ENCODE peak calls at places on chromosomes 3 and 15, in four cellular contexts. F, I, C and R are unnamed samples.

GRCh38 chr15:98144388-98144787 is 183.9 kb downstream of the ARRDC4 start:
- DNase-seq in F (no peak), I (no peak), C (no peak), R (no peak)

GRCh38 chr15:32979710-32980109 is 214.8 kb downstream of the FMN1 start:
- DNase-seq in F (peak), I (no peak), C (no peak), R (no peak)

GRCh38 chr3:33392703-33393125 is 47.5 kb downstream of the UBP1 start:
- DNase-seq in F (peak), I (peak), C (no peak), R (no peak)

GRCh38 chr15:44222478-44222877 is 27.4 kb upstream of the FRMD5 start:
- DNase-seq in F (no peak), I (no peak), C (no peak), R (no peak)

GRCh38 chr3:169945313-169945712 is 21.3 kb upstream of the SEC62 start:
- DNase-seq in F (peak), I (no peak), C (no peak), R (no peak)

GRCh38 chr3:178536271-178537079 is at the start of gene KCNMB2:
- DNase-seq in F (no peak), I (peak), C (no peak), R (no peak)

GRCh38 chr3:46883252-46884185 is 6.0 kb downstream of the PTH1R start:
- DNase-seq in F (no peak), I (peak), C (no peak), R (peak)

GRCh38 chr15:35557544-35557943 is 11.6 kb upstream of the DPH6 start:
- DNase-seq in F (peak), I (no peak), C (no peak), R (no peak)

GRCh38 chr3:57079221-57079831 is 18.9 kb downstream of the SPATA12 start:
- DNase-seq in F (no peak), I (peak), C (no peak), R (peak)

GRCh38 chr3:195869413-195870001 is 38.8 kb downstream of the TNK2 start:
- DNase-seq in F (no peak), I (no peak), C (no peak), R (no peak)

GRCh38 chr15:59553879-59554735 is 57.5 kb upstream of the GCNT3 start:
- DNase-seq in F (peak), I (no peak), C (no peak), R (no peak)

GRCh38 chr3:15801298-15801697 is 3.5 kb upstream of the ANKRD28 start:
- DNase-seq in F (no peak), I (no peak), C (no peak), R (no peak)

GRCh38 chr15:26391556-26392229 is 381.2 kb downstream of the GABRB3 start:
- DNase-seq in F (no peak), I (no peak), C (no peak), R (no peak)

GRCh38 chr3:29532473-29532872 is 251.6 kb downstream of the RBMS3 start:
- DNase-seq in F (no peak), I (no peak), C (no peak), R (no peak)

GRCh38 chr3:159669753-159670152 is 318.9 kb upstream of the IL12A start:
- DNase-seq in F (no peak), I (no peak), C (no peak), R (no peak)

GRCh38 chr3:125140011-125140813 is 72.3 kb downstream of the SLC12A8 start:
- DNase-seq in F (peak), I (no peak), C (no peak), R (no peak)

GRCh38 chr15:58952751-58953150 is 19.3 kb upstream of the SLTM start:
- DNase-seq in F (peak), I (no peak), C (no peak), R (no peak)

GRCh38 chr15:68730491-68731317 is 90.0 kb downstream of the ANP32A start:
- DNase-seq in F (peak), I (no peak), C (no peak), R (peak)

GRCh38 chr15:85541744-85542143 is 161.3 kb downstream of the AKAP13 start:
- DNase-seq in F (no peak), I (no peak), C (no peak), R (no peak)

GRCh38 chr3:43838877-43839276 is 148.1 kb downstream of the ABHD5 start:
- DNase-seq in F (no peak), I (no peak), C (no peak), R (no peak)

GRCh38 chr3:151918253-151919029 is 45.0 kb downstream of the SUCNR1 start:
- DNase-seq in F (peak), I (no peak), C (no peak), R (no peak)

GRCh38 chr15:101201411-101202174 is 50.3 kb downstream of the CHSY1 start:
- DNase-seq in F (peak), I (peak), C (no peak), R (no peak)

GRCh38 chr3:12178091-12178820 is 19.5 kb upstream of the TIMP4 start:
- DNase-seq in F (peak), I (no peak), C (no peak), R (no peak)

GRCh38 chr3:160006282-160007163 is 17.9 kb downstream of the IL12A start:
- DNase-seq in F (peak), I (peak), C (no peak), R (peak)

GRCh38 chr3:80023010-80023409 is 255.2 kb upstream of the ROBO1 start:
- DNase-seq in F (no peak), I (no peak), C (no peak), R (no peak)